ENCODE peak calls at places on chromosomes 16 and 17, in four cellular contexts. X is prostate gland, L is nephron progenitor cell, H is AG04450. Q is an unnamed sample.

GRCh38 chr17:27620721-27621120 is 10.3 kb upstream of the LGALS9 start:
- DNase-seq in X (no peak), L (no peak), H (no peak), Q (no peak)

GRCh38 chr16:87057291-87057881 is 259.8 kb downstream of the C16orf95 start:
- DNase-seq in X (no peak), L (no peak), H (no peak), Q (no peak)

GRCh38 chr17:58302171-58302918 is 21.6 kb upstream of the MPO start:
- DNase-seq in X (no peak), L (no peak), H (no peak), Q (no peak)

GRCh38 chr17:28334176-28334575 is 1.1 kb downstream of the IFT20 start:
- DNase-seq in X (no peak), L (no peak), H (no peak), Q (no peak)

GRCh38 chr17:46817151-46817900 is 1.2 kb downstream of the WNT3 start:
- DNase-seq in X (no peak), L (no peak), H (no peak), Q (no peak)

GRCh38 chr17:53470626-53471025 is 352.1 kb upstream of the KIF2B start:
- DNase-seq in X (no peak), L (no peak), H (no peak), Q (no peak)

GRCh38 chr16:85391175-85391707 is 221.9 kb upstream of the GSE1 start:
- DNase-seq in X (no peak), L (peak; percentile 0), H (no peak), Q (no peak)

GRCh38 chr16:17305694-17306093 is 165.1 kb downstream of the XYLT1 start:
- DNase-seq in X (no peak), L (no peak), H (no peak), Q (peak; percentile 73)

GRCh38 chr17:75288784-75289121 is 480 bp downstream of the SLC25A19 start:
- DNase-seq in X (no peak), L (no peak), H (no peak), Q (no peak)

GRCh38 chr17:74584714-74585113 is 7.4 kb downstream of the CD300LD start:
- DNase-seq in X (no peak), L (no peak), H (no peak), Q (no peak)

GRCh38 chr17:52136173-52136572 is 22.3 kb downstream of the CA10 start:
- DNase-seq in X (no peak), L (peak; percentile 15), H (no peak), Q (no peak)

GRCh38 chr17:52143536-52143935 is 15.0 kb downstream of the CA10 start:
- DNase-seq in X (no peak), L (peak; percentile 15), H (no peak), Q (no peak)

GRCh38 chr17:52138350-52138749 is 20.2 kb downstream of the CA10 start:
- DNase-seq in X (no peak), L (no peak), H (no peak), Q (no peak)

GRCh38 chr17:52138752-52139151 is 19.8 kb downstream of the CA10 start:
- DNase-seq in X (no peak), L (no peak), H (no peak), Q (no peak)

GRCh38 chr17:52140601-52141000 is 17.9 kb downstream of the CA10 start:
- DNase-seq in X (no peak), L (no peak), H (no peak), Q (no peak)
- TF ChIP-seq CTCF in X (no peak), L (no peak), H (no peak), Q (no peak)

DNA sequence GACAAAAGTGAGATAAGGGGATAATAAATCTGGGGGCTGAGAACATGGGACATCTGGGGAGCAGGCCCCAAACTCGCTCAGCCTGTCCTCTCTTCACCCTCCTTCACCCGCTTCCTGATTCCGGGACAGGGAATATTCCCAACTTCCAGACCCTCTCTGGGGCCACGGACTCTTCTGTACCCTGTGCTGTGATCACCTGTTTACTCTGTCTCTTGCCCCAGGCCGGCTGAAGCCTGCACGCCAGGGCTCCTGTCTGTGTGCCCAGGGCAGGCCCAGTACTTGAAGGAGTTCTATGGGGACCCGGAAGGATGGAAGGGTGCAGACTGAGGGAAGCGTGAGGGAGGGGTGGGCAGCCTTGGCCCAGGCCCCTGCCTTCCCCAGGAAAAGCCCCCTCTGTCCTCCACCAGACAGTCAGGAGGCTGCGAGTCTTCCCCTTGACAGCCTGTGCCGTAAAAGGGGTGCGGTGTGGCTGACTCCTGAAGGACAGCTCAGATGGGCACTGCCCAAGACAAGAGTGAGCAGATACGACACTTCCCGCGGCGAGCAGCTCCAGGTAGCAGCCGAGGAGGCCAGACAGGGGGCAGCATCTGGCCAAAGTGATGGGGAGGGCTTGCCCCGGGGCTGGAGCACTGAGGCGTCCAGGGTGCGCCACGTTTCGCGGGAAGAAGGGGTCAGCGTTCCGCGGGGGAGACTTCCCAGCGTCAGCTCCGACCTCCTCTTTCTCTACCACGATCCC is 1.0 kb upstream of the CCNF start:
- DNase-seq in X (peak; percentile 16), L (peak; percentile 61), H (no peak), Q (peak; percentile 61)
- TF ChIP-seq CTCF in X (no peak), L (no peak), H (peak; percentile 42), Q (no peak)

DNA sequence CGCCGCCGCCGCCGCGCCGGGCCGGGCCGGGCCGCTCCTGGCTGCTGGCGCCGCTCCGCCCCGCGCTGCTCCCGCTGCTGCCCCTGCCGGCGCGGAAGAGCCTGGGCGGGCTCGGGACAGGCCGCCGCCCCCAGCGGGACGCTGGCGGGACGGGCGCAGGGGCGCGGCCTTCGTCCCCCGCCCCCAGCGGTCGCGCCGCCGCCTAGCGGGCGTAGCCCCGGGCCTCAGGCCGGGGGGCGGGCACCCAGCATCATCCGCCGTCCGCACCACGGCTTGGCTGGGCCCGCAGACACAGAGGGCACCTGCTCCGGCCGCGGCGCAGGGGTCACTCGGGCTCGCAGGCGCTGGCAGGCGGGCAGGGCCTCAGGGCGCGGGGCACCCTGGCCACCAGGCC is at the start of gene AMFR:
- DNase-seq in X (peak; percentile 37), L (peak; percentile 77), H (peak; percentile 36), Q (peak; percentile 97)
- TF ChIP-seq CTCF in X (peak; percentile 29), L (no peak), H (no peak), Q (peak; percentile 44)

DNA sequence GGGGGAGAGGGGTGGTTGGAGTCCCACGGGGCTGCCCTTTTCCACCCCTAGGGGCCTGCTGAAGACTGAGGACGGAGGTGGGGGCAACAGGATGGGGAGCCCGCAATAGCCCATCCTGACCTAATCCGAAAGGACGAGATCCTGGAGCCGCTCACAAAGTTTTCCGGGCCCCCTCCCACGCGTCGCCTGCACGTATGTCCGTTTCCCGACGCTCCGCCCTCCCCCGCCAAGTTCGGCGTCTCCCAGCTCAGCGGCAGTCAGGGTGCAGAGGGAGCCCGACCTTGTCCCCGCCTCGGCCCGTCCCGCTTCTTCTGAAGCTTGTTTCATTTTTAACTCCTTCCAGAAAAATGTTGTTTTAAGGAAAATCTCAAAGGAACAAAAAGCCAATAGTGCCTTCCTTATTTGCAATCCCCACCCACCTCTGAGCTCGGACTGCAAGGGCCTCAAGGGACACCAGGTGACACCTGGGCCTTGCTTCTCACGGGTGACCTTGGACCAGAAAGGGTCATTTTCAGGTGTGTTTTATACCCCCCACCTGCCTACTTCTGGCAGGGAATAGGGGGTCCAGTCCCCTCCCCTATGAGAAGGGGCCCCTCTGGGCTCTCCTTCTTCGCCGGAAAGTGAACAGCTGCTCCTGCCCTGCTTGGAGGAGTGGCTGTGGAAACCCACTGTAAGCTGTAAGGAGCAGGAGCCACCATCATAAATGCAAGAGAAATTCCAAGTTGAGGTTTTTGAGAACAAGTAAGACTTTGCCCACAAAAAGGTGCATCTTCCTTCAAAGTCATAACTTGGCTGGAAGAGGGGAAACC is 3.4 kb upstream of the ZNF423 start:
- DNase-seq in X (no peak), L (peak; percentile 66), H (no peak), Q (no peak)
- TF ChIP-seq CTCF in X (no peak), L (no peak), H (no peak), Q (no peak)

GRCh38 chr16:76650579-76650978 is 373.4 kb downstream of the CNTNAP4 start:
- DNase-seq in X (no peak), L (no peak), H (no peak), Q (no peak)

GRCh38 chr16:76654421-76654820 is 377.2 kb downstream of the CNTNAP4 start:
- DNase-seq in X (no peak), L (no peak), H (no peak), Q (no peak)

GRCh38 chr16:76656951-76657498 is 379.8 kb downstream of the CNTNAP4 start:
- DNase-seq in X (no peak), L (no peak), H (no peak), Q (no peak)

GRCh38 chr16:76653390-76654026 is 376.3 kb downstream of the CNTNAP4 start:
- DNase-seq in X (no peak), L (peak; percentile 37), H (peak; percentile 4), Q (peak; percentile 33)
- TF ChIP-seq CTCF in X (peak; percentile 25), L (peak; percentile 70), H (peak; percentile 73), Q (peak; percentile 37)

GRCh38 chr17:64022631-64023063 is 2.2 kb upstream of the ICAM2 start:
- DNase-seq in X (no peak), L (no peak), H (no peak), Q (no peak)

GRCh38 chr17:64016974-64017373 is 3.5 kb downstream of the ICAM2 start:
- DNase-seq in X (no peak), L (no peak), H (no peak), Q (no peak)

GRCh38 chr17:64017381-64017980 is 3.0 kb downstream of the ICAM2 start:
- DNase-seq in X (no peak), L (no peak), H (no peak), Q (no peak)

GRCh38 chr17:64019486-64020067 is 856 bp downstream of the ICAM2 start:
- DNase-seq in X (no peak), L (no peak), H (no peak), Q (no peak)

DNA sequence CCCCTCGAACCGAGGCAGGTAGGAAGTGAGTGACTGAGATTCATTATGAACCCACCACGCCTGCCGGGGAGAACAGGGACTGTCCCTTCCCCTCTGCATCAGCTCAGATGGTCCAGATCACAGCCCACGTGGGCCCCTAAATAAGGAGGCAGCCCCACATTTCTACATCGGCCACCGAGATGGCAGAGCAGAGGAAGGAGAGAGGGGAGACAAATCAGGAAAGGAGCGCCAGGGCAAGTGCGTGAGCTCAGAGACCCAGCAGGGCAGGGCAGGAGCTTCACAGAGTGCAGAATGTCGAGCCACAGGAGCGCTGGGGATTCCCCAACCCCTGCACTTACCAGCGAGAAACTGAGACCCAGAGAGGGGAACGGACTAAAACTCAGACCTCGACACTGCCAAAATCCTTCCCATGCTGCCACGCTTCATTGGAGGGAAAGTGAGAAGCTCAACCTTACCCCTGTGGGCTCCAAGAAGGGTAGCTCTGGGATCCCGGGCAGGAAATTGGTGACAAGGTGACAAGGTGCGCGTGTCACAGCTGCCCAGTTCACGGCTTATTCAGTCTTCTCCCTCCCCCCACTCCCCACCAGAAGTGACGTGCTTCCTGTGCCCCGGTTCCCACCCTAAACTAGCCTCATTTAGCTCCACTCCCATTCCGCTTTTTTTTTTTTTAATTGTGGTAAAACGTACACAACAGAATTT is at the start of gene ICAM2:
- DNase-seq in X (peak; percentile 33), L (no peak), H (no peak), Q (peak; percentile 69)
- TF ChIP-seq CTCF in X (no peak), L (no peak), H (no peak), Q (no peak)

Q was measured in GM20000.